ENCODE peak calls at places on chromosomes 7 and 10, in five cellular contexts. Q, B, D, S and V are unnamed samples.

GRCh38 chr10:95739046-95739445 is 16.9 kb upstream of the ENTPD1 start:
- DNase-seq in Q (no peak), D (no peak), S (no peak), B (no peak), V (no peak)

GRCh38 chr10:112689327-112689726 is 242.3 kb downstream of the VTI1A start:
- DNase-seq in B (no peak), Q (no peak), D (peak), S (peak), V (no peak)

GRCh38 chr7:155466814-155467675 is 9.1 kb downstream of the EN2 start:
- DNase-seq in S (no peak), D (no peak), Q (no peak), B (no peak), V (no peak)

GRCh38 chr10:60430017-60430416 is 40.3 kb upstream of the ANK3 start:
- DNase-seq in D (peak), S (peak), B (peak), Q (no peak), V (no peak)

GRCh38 chr10:70843776-70844489 is 28.2 kb downstream of the SGPL1 start:
- DNase-seq in Q (no peak), D (no peak), S (peak), B (no peak), V (no peak)

GRCh38 chr10:123583639-123584418 is 82.3 kb upstream of the GPR26 start:
- DNase-seq in B (peak), D (peak), S (peak), Q (peak), V (peak)

GRCh38 chr7:72092769-72093168 is 319.4 kb downstream of the CALN1 start:
- DNase-seq in B (no peak), D (no peak), Q (no peak), S (no peak), V (no peak)

GRCh38 chr7:84985073-84985784 is 201.6 kb downstream of the SEMA3D start:
- DNase-seq in Q (no peak), B (peak), S (no peak), D (peak), V (no peak)

GRCh38 chr10:114698271-114699185 is 40.5 kb upstream of the ABLIM1 start:
- DNase-seq in Q (no peak), S (no peak), D (peak), B (peak), V (no peak)

GRCh38 chr7:26664735-26665420 is 199.5 kb downstream of the SKAP2 start:
- DNase-seq in S (peak), D (peak), Q (no peak), B (no peak), V (peak)

GRCh38 chr7:26490631-26491624 is 199.3 kb downstream of the SNX10 start:
- DNase-seq in D (no peak), S (peak), B (no peak), Q (no peak), V (no peak)

GRCh38 chr10:63213489-63213888 is 80.4 kb downstream of the NRBF2 start:
- DNase-seq in S (no peak), D (no peak), Q (no peak), B (no peak), V (no peak)

GRCh38 chr7:91266931-91267557 is 2.8 kb downstream of the FZD1 start:
- DNase-seq in D (peak), S (no peak), Q (no peak), B (no peak), V (no peak)

GRCh38 chr7:128454808-128455555 is 696 bp upstream of the HILPDA start:
- DNase-seq in D (no peak), Q (no peak), B (peak), S (peak), V (no peak)

GRCh38 chr10:86964061-86964846 is 4.0 kb upstream of the ADIRF start:
- DNase-seq in S (no peak), B (no peak), Q (no peak), D (no peak), V (no peak)

GRCh38 chr7:29086545-29086944 is 59.8 kb downstream of the CPVL start:
- DNase-seq in D (no peak), Q (no peak), S (no peak), B (no peak), V (no peak)

GRCh38 chr10:63369711-63370110 is 96.1 kb downstream of the JMJD1C start:
- DNase-seq in B (no peak), Q (no peak), D (no peak), S (no peak), V (no peak)

GRCh38 chr7:104629393-104629792 is 301.0 kb downstream of the LHFPL3 start:
- DNase-seq in S (no peak), B (no peak), D (no peak), Q (no peak), V (no peak)

GRCh38 chr10:116891208-116891607 is 41.9 kb downstream of the ENO4 start:
- DNase-seq in D (peak), Q (no peak), S (peak), B (peak), V (no peak)

GRCh38 chr10:26931223-26931622 is 70.5 kb upstream of the ABI1 start:
- DNase-seq in S (no peak), D (no peak), B (no peak), Q (peak), V (no peak)

GRCh38 chr10:13893926-13894325 is 307.2 kb downstream of the PRPF18 start:
- DNase-seq in S (peak), Q (no peak), B (peak), D (peak), V (peak)

GRCh38 chr7:42522227-42522991 is 285.4 kb upstream of the GLI3 start:
- DNase-seq in D (peak), S (no peak), B (peak), Q (no peak), V (no peak)

GRCh38 chr7:150503581-150503980 is 11.1 kb upstream of the GIMAP7 start:
- DNase-seq in B (no peak), Q (no peak), D (no peak), S (no peak), V (no peak)

GRCh38 chr10:118445535-118445934 is 103.4 kb upstream of the FAM204A start:
- DNase-seq in Q (no peak), B (no peak), S (no peak), D (no peak), V (no peak)

GRCh38 chr10:89209718-89210117 is 2.6 kb upstream of the CH25H start:
- DNase-seq in D (no peak), B (no peak), S (no peak), Q (no peak), V (no peak)

GRCh38 chr7:115805458-115805857 is 225.1 kb downstream of the TFEC start:
- DNase-seq in Q (no peak), B (peak), D (peak), S (peak), V (no peak)

GRCh38 chr10:60155945-60156683 is 233.6 kb downstream of the ANK3 start:
- DNase-seq in S (no peak), D (no peak), B (no peak), Q (no peak), V (no peak)

GRCh38 chr7:137342751-137343482 is 616 bp downstream of the PTN start:
- DNase-seq in S (no peak), Q (no peak), D (peak), B (no peak), V (no peak)

GRCh38 chr7:125878235-125878928 is 948.8 kb upstream of the POT1 start:
- DNase-seq in Q (no peak), D (no peak), S (no peak), B (no peak), V (no peak)

GRCh38 chr7:66205736-66206080 is 574 bp downstream of the TPST1 start:
- DNase-seq in Q (no peak), D (no peak), S (no peak), B (no peak), V (no peak)
- H3K27ac ChIP-seq in Q (no peak), D (peak), S (no peak), B (peak), V (no peak)

GRCh38 chr7:99616359-99617186 is at the start of gene ZSCAN25:
- DNase-seq in D (peak), Q (peak), B (peak), S (peak), V (peak)
- TF ChIP-seq EZH2 in D (no peak), Q (no peak), B (no peak), S (no peak), V (no peak)

DNA sequence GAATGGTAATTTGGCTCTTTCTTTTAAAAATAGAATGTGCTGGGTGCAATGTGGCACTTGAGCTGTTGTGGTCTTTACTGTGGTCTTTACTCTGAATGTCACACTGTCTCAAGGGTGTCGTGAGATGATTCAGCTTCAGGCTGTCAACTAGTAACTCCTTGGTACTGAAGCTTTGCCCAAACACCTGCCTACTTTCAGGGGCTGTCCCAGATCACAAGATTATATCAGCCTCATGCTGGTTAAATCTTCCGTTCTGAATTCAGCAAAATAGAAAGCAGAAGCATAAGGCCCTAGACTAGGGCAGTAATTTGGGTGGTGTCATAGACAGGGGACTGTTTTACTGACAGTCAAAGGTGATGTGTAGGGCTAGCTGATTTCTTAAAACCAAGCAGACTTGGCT is 110.9 kb downstream of the BAMBI start:
- DNase-seq in S (no peak), B (no peak), D (no peak), Q (no peak), V (no peak)
- H3K27ac ChIP-seq in S (no peak), B (no peak), D (no peak), Q (no peak), V (no peak)

GRCh38 chr7:90119178-90119971 is 34.9 kb upstream of the STEAP1 start:
- DNase-seq in Q (no peak), D (peak), S (no peak), B (peak), V (no peak)
- TF ChIP-seq EZH2 in Q (no peak), D (no peak), S (peak), B (peak), V (no peak)

DNA sequence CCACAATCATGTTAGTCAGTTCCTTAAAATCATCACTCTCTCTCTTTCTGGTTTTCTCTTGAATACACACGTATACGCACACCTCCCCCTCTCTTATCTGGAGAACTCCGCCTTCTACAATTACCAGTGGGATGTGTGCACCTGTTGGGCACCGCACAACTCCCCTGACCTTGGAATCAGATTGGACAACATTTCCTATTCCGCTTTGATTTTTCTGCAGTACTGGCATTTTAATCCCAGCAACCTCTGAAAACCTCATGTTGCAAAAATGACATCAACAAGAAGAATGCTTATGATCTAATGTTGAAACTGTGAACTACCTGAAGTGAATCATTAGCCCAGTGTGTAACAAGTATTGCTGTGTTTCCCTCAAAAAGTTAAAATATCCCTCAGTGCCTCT is 109.6 kb downstream of the KIAA1217 start:
- DNase-seq in S (no peak), Q (no peak), D (peak), B (peak), V (no peak)
- H3K27ac ChIP-seq in S (no peak), Q (no peak), D (no peak), B (no peak), V (no peak)